ENCODE peak calls at places on chromosomes 1 and 21, in five cellular contexts. G, E, H, X and N are unnamed samples.

GRCh38 chr1:179493323-179493722 is 82.4 kb downstream of the NPHS2 start:
- DNase-seq in E (no peak), X (no peak), H (no peak), G (no peak), N (no peak)

GRCh38 chr1:230205719-230206198 is 138.7 kb downstream of the GALNT2 start:
- DNase-seq in H (no peak), E (peak; percentile 44), X (no peak), G (no peak), N (no peak)

GRCh38 chr1:90068611-90069280 is 73.8 kb downstream of the ZNF326 start:
- DNase-seq in G (no peak), E (no peak), H (no peak), X (no peak), N (no peak)

GRCh38 chr1:180912801-180913616 is at the start of gene KIAA1614:
- DNase-seq in X (no peak), E (no peak), G (peak; percentile 68), H (peak; percentile 57), N (no peak)

GRCh38 chr1:121418369-121419049 is 233.7 kb downstream of the SRGAP2C start:
- DNase-seq in E (no peak), H (peak; percentile 17), G (no peak), X (no peak), N (no peak)

GRCh38 chr21:26119906-26120305 is 50.7 kb downstream of the APP start:
- DNase-seq in E (no peak), H (no peak), G (no peak), X (no peak), N (no peak)

GRCh38 chr1:230753586-230754251 is 6.5 kb downstream of the CAPN9 start:
- DNase-seq in E (no peak), G (peak; percentile 59), X (peak; percentile 48), H (peak; percentile 59), N (peak; percentile 30)

GRCh38 chr1:1359316-1359667 is 937 bp upstream of the MXRA8 start:
- DNase-seq in X (no peak), H (no peak), E (no peak), G (no peak), N (peak; percentile 8)

GRCh38 chr1:115228191-115228590 is 109.9 kb downstream of the NGF start:
- DNase-seq in H (no peak), E (no peak), G (no peak), X (no peak), N (no peak)

GRCh38 chr1:23282967-23283366 is 61.1 kb downstream of the HNRNPR start:
- DNase-seq in G (no peak), X (no peak), E (no peak), H (no peak), N (no peak)

GRCh38 chr1:207024202-207025143 is 8.1 kb downstream of the C1orf116 start:
- DNase-seq in X (no peak), H (no peak), G (no peak), E (no peak), N (no peak)

GRCh38 chr1:218665216-218665615 is 320.1 kb downstream of the TGFB2 start:
- DNase-seq in G (peak; percentile 44), E (peak; percentile 34), H (no peak), X (no peak), N (no peak)

GRCh38 chr21:43712268-43712942 is 6.5 kb upstream of the PDXK start:
- DNase-seq in G (no peak), X (no peak), E (peak; percentile 90), H (no peak), N (no peak)

GRCh38 chr1:206829875-206830274 is 35.5 kb upstream of the IL20 start:
- DNase-seq in G (no peak), H (no peak), E (no peak), X (no peak), N (no peak)

GRCh38 chr1:150551784-150552691 is 2.8 kb downstream of the ADAMTSL4 start:
- DNase-seq in X (no peak), H (no peak), G (peak; percentile 90), E (peak; percentile 81), N (no peak)

GRCh38 chr21:33308586-33309490 is 15.9 kb upstream of the IFNAR1 start:
- DNase-seq in H (no peak), X (no peak), E (peak; percentile 27), G (no peak), N (no peak)

GRCh38 chr1:37930246-37931142 is 16.4 kb downstream of the INPP5B start:
- DNase-seq in G (no peak), E (peak; percentile 83), H (no peak), X (no peak), N (no peak)

GRCh38 chr1:8474369-8474768 is 156.5 kb downstream of the SLC45A1 start:
- DNase-seq in X (no peak), G (no peak), H (no peak), E (no peak), N (no peak)

GRCh38 chr1:112232848-112233247 is 163.2 kb upstream of the CTTNBP2NL start:
- DNase-seq in X (no peak), G (no peak), E (no peak), H (no peak), N (no peak)

GRCh38 chr1:163747261-163747660 is 425.5 kb downstream of the NUF2 start:
- DNase-seq in X (no peak), E (no peak), G (no peak), H (no peak), N (no peak)

GRCh38 chr1:12406218-12407021 is 176.6 kb downstream of the VPS13D start:
- DNase-seq in G (no peak), E (no peak), X (no peak), H (no peak), N (no peak)

GRCh38 chr1:12408662-12409061 is 178.8 kb downstream of the VPS13D start:
- DNase-seq in E (no peak), H (no peak), G (no peak), X (no peak), N (no peak)

GRCh38 chr1:12405325-12406217 is 175.7 kb downstream of the VPS13D start:
- DNase-seq in X (no peak), G (no peak), E (peak; percentile 38), H (no peak), N (no peak)

GRCh38 chr1:12407962-12408288 is 178.1 kb downstream of the VPS13D start:
- DNase-seq in G (no peak), H (no peak), X (no peak), E (no peak), N (no peak)

GRCh38 chr1:12407050-12407961 is 177.5 kb downstream of the VPS13D start:
- DNase-seq in E (no peak), G (no peak), X (no peak), H (no peak), N (no peak)
- TF ChIP-seq CTCF in E (peak; percentile 10), G (no peak), X (peak; percentile 41), H (no peak), N (no peak)

GRCh38 chr1:248872752-248873408 is 14.0 kb upstream of the ZNF692 start:
- DNase-seq in X (peak; percentile 50), E (peak; percentile 53), H (peak; percentile 70), G (peak; percentile 72), N (peak; percentile 44)

GRCh38 chr1:248873409-248873992 is 14.6 kb upstream of the ZNF692 start:
- DNase-seq in H (peak; percentile 98), E (peak; percentile 93), G (peak; percentile 98), X (peak; percentile 99), N (peak; percentile 97)

GRCh38 chr1:248871837-248872401 is 13.0 kb upstream of the ZNF692 start:
- DNase-seq in H (no peak), X (no peak), E (no peak), G (no peak), N (no peak)

DNA sequence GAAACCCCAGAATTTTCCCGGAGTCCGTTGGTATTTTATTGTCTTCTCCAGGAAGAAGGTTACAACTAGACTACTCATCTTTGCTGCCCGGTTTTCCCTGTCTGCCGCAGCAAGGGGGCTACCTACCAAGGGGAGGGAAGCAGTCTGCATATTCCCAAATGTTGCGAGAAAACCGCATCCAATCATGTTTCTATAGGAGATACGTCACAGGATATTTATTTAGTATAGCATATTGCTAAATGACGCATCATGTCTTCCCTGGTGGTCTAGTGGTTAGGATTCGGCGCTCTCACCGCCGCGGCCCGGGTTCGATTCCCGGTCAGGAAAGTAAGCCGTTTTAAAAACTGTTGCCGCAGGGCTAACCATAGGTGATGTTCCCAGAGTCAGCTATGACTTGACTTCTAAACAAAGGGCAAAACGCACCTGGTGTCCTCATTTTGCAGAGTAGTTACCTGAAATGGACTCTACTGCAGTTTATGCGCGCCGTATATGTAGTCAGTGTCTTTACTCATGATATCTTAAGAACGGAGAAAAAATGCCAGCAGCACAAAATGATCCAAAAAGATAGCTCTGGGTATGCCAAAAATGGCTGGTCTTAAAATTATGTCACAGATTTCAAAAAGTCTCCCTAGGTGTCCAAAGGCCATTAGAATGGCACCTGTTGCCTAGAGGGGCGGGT is 15.2 kb upstream of the ZNF692 start:
- DNase-seq in E (peak; percentile 81), X (peak; percentile 77), H (peak; percentile 77), G (peak; percentile 90), N (peak; percentile 60)
- TF ChIP-seq CTCF in E (no peak), X (no peak), H (no peak), G (no peak), N (no peak)

DNA sequence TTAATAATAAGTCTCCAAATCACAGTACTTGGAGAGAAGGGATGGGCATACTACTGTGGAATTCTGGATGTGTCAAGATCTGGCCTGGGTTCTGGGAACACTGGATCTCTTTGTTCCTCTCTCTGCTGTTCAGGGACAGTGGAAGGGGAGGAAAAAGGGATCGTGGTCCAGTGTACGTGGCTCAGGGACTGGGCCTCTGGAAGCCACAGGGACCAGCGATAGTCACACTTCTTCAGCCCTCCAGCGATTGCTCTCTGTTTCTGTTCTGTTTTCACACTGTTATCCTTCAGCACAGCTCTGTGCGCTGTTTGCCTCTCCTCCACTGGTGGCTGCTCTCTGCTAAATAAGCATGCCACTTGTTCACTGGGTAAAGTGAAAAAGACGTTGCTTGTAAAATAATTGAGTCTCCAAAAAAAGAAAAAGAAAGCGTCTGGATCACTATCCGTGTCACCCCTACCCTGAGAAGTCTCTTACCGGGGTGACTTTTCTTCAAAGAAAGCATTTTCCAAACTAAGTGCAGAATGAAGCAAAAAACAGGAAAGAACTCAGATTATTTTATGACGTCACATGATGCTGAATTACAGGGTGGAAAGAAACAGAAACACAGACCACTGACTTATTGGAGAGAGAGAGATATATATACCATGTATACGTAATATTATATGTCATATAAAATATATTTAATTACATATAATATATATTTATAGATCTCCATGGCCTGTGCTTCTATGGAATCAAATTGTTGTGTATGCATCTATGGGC is 279.4 kb downstream of the RGS7 start:
- DNase-seq in E (no peak), X (no peak), H (no peak), G (no peak), N (no peak)
- TF ChIP-seq CTCF in E (no peak), X (no peak), H (no peak), G (no peak), N (no peak)

GRCh38 chr21:38669186-38669585 is 136.5 kb upstream of the ETS2 start:
- DNase-seq in H (no peak), G (no peak), E (no peak), X (no peak), N (no peak)
- TF ChIP-seq CTCF in H (peak; percentile 32), G (no peak), E (no peak), X (peak; percentile 58), N (peak; percentile 54)

GRCh38 chr1:92080128-92080985 is at the start of gene BTBD8:
- DNase-seq in H (peak; percentile 86), E (peak; percentile 83), X (peak; percentile 59), G (peak; percentile 86), N (peak; percentile 66)
- TF ChIP-seq CTCF in H (no peak), E (no peak), X (no peak), G (no peak), N (no peak)